ENCODE peak calls at places on chromosomes 12 and 14, in nine cellular contexts. Z is epithelial cell of esophagus; D is pancreas; V is GM23248; K is fibroblast of mammary gland; T is coronary artery; U is small intestine; J is CD4-positive, alpha-beta memory T cell; B is cardiac muscle cell. Y is an unnamed sample.

GRCh38 chr12:95037906-95038305 is 34.4 kb upstream of the NDUFA12 start:
- DNase-seq in U (no peak), D (no peak), B (no peak), Z (no peak), V (no peak), K (no peak), T (no peak), J (no peak), Y (no peak)

GRCh38 chr12:80858356-80858755 is 79.4 kb downstream of the LIN7A start:
- DNase-seq in B (no peak), V (peak), K (no peak), D (no peak), T (no peak), J (no peak), U (no peak), Z (no peak), Y (no peak)

GRCh38 chr14:66495214-66496098 is 9.3 kb downstream of the CCDC196 start:
- DNase-seq in B (peak), K (peak), J (peak), D (peak), T (no peak), Z (peak), U (peak), V (peak), Y (peak)

GRCh38 chr12:52370906-52371608 is 3.8 kb upstream of the KRT85 start:
- DNase-seq in B (no peak), V (peak), U (no peak), J (no peak), T (peak), D (no peak), K (peak), Z (no peak), Y (no peak)

GRCh38 chr14:23910081-23910875 is 43.3 kb upstream of the DHRS4 start:
- DNase-seq in T (no peak), K (peak), D (peak), U (peak), B (peak), J (no peak), V (peak), Z (peak), Y (peak)

GRCh38 chr12:132485619-132486018 is 4.3 kb upstream of the FBRSL1 start:
- DNase-seq in V (no peak), J (no peak), B (no peak), Z (no peak), D (no peak), T (no peak), U (no peak), K (no peak), Y (no peak)

GRCh38 chr12:54046809-54047159 is 6.9 kb upstream of the HOXC4 start:
- DNase-seq in T (no peak), Z (no peak), J (no peak), V (no peak), K (no peak), D (no peak), U (no peak), B (no peak), Y (no peak)

GRCh38 chr12:6122211-6122610 is 2.3 kb downstream of the VWF start:
- DNase-seq in D (no peak), Z (no peak), B (no peak), T (no peak), J (no peak), V (no peak), K (no peak), U (no peak), Y (no peak)

GRCh38 chr12:15278816-15279658 is 43.3 kb upstream of the PTPRO start:
- DNase-seq in T (peak), U (no peak), V (peak), J (no peak), Z (peak), D (peak), B (no peak), K (peak), Y (peak)

GRCh38 chr12:52655720-52656124 is 3.7 kb upstream of the KRT2 start:
- DNase-seq in V (no peak), U (no peak), Z (peak), B (no peak), J (no peak), K (no peak), T (peak), D (peak), Y (peak)

GRCh38 chr12:108730337-108731104 is 797 bp downstream of the CORO1C start:
- DNase-seq in D (peak), J (peak), U (peak), T (peak), Z (peak), K (peak), B (peak), V (peak), Y (peak)

GRCh38 chr14:69464829-69465228 is 19.7 kb upstream of the PLEKHD1 start:
- DNase-seq in K (peak), U (no peak), V (peak), J (no peak), B (no peak), D (no peak), Z (no peak), T (no peak), Y (no peak)

GRCh38 chr14:100374891-100375272 is 51.7 kb downstream of the SLC25A47 start:
- DNase-seq in B (no peak), K (peak), Z (no peak), V (no peak), D (no peak), J (no peak), T (no peak), U (no peak), Y (no peak)

GRCh38 chr12:28787151-28787550 is 361.9 kb upstream of the FAR2 start:
- DNase-seq in J (no peak), D (no peak), T (no peak), K (peak), V (no peak), B (no peak), Z (no peak), U (no peak), Y (no peak)

GRCh38 chr14:82060219-82060618 is 526.6 kb upstream of the SEL1L start:
- DNase-seq in D (no peak), B (no peak), J (no peak), U (no peak), T (no peak), V (no peak), Z (no peak), K (no peak), Y (no peak)

GRCh38 chr12:77152623-77153193 is 87.3 kb upstream of the E2F7 start:
- DNase-seq in B (peak), T (no peak), D (no peak), V (peak), J (no peak), U (peak), Z (peak), K (peak), Y (peak)

GRCh38 chr12:75020068-75020557 is 189.5 kb downstream of the KCNC2 start:
- DNase-seq in D (no peak), K (peak), B (no peak), Z (no peak), T (no peak), J (no peak), U (no peak), V (peak), Y (no peak)

GRCh38 chr12:105257321-105257728 is 21.4 kb upstream of the APPL2 start:
- DNase-seq in D (no peak), U (no peak), Z (peak), T (no peak), B (no peak), V (peak), K (peak), J (no peak), Y (peak)

GRCh38 chr14:64682173-64682710 is 22.0 kb upstream of the PLEKHG3 start:
- DNase-seq in V (peak), B (no peak), K (peak), D (peak), J (no peak), Z (peak), U (peak), T (peak), Y (peak)

GRCh38 chr12:32507559-32508276 is 108.4 kb downstream of the FGD4 start:
- DNase-seq in K (no peak), U (no peak), Z (no peak), J (no peak), T (no peak), B (no peak), V (no peak), D (no peak), Y (no peak)

GRCh38 chr14:68695326-68695768 is 97.5 kb downstream of the ZFP36L1 start:
- DNase-seq in T (peak), U (no peak), B (no peak), D (no peak), J (no peak), K (peak), V (peak), Z (peak), Y (peak)

GRCh38 chr14:46322730-46323425 is 328.7 kb downstream of the RPL10L start:
- DNase-seq in K (no peak), V (no peak), B (no peak), J (no peak), U (no peak), T (no peak), D (no peak), Z (no peak), Y (no peak)

GRCh38 chr14:103519043-103519836 is 3.4 kb downstream of the CKB start:
- DNase-seq in Z (no peak), B (no peak), V (peak), D (no peak), T (peak), U (no peak), K (no peak), J (no peak), Y (no peak)

GRCh38 chr14:73723799-73724621 is 9.8 kb upstream of the PNMA1 start:
- DNase-seq in Z (peak), D (no peak), V (peak), B (no peak), J (no peak), U (no peak), K (peak), T (peak), Y (peak)

GRCh38 chr14:76742961-76743360 is 18.3 kb upstream of the VASH1 start:
- DNase-seq in V (no peak), D (no peak), K (no peak), J (no peak), B (no peak), U (no peak), T (no peak), Z (no peak), Y (peak)

GRCh38 chr12:93964936-93965335 is 183.4 kb upstream of the PLXNC1 start:
- DNase-seq in V (no peak), U (no peak), D (no peak), Z (no peak), K (no peak), T (no peak), B (no peak), J (no peak), Y (no peak)

GRCh38 chr14:86450075-86450474 is 920.1 kb downstream of the FLRT2 start:
- DNase-seq in K (no peak), B (no peak), D (no peak), U (no peak), V (no peak), T (no peak), Z (no peak), J (no peak), Y (no peak)

GRCh38 chr12:68368332-68368731 is 36.2 kb upstream of the MDM1 start:
- DNase-seq in T (no peak), D (no peak), V (peak), Z (no peak), K (peak), J (no peak), U (no peak), B (no peak), Y (no peak)

GRCh38 chr14:105313381-105314286 is 914 bp upstream of the PACS2 start:
- DNase-seq in J (peak), B (peak), D (peak), K (no peak), U (peak), Z (no peak), V (peak), T (no peak), Y (no peak)

GRCh38 chr14:58362798-58363412 is 32.8 kb upstream of the TOMM20L start:
- DNase-seq in T (no peak), K (peak), D (no peak), V (peak), J (no peak), B (peak), U (peak), Z (peak), Y (peak)

GRCh38 chr12:13200841-13201240 is 4.3 kb downstream of the EMP1 start:
- DNase-seq in T (no peak), V (peak), B (no peak), Z (no peak), U (no peak), K (no peak), D (no peak), J (no peak), Y (no peak)
- H3K4me3 ChIP-seq in T (peak), V (peak), B (no peak), Z (no peak), U (no peak), K (peak), D (no peak), J (no peak), Y (no peak)

GRCh38 chr12:124457287-124458219 is 109.9 kb downstream of the NCOR2 start:
- DNase-seq in U (peak), B (no peak), V (peak), T (peak), D (no peak), K (peak), Z (no peak), J (peak), Y (no peak)
- H3K4me3 ChIP-seq in U (no peak), B (no peak), V (peak), T (peak), D (peak), K (no peak), Z (no peak), J (peak), Y (no peak)

DNA sequence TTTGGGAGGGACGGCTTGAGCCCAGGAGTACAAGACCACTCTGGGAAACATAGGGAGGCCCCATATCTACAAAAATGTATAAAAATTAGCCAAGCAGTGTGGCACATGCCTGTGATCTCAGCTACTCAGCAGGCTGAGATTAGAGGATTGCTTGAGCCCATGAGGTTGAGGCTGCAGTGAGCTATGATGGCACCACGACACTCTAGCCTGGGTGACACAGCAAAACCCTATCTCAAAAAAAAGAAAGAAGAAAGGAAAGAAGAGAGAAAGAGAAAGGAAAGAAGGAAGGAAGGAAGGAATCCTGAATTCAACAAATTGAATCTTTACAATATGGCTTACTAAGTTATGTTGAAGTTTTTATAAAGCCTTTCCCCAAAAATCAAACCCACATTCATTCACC is 2.1 kb downstream of the KIF21A start:
- DNase-seq in K (no peak), T (no peak), U (no peak), V (no peak), J (no peak), D (no peak), B (peak), Z (no peak), Y (no peak)
- H3K4me3 ChIP-seq in K (no peak), T (no peak), U (no peak), V (no peak), J (no peak), D (no peak), B (peak), Z (peak), Y (no peak)

GRCh38 chr12:117863004-117863709 is 105.6 kb downstream of the KSR2 start:
- DNase-seq in J (no peak), T (no peak), D (no peak), V (peak), B (no peak), Z (peak), K (peak), U (no peak), Y (peak)

GRCh38 chr12:117865505-117865904 is 103.3 kb downstream of the KSR2 start:
- DNase-seq in Z (no peak), K (no peak), V (no peak), B (no peak), J (no peak), U (no peak), T (no peak), D (no peak), Y (no peak)

GRCh38 chr12:117857632-117858274 is 111.0 kb downstream of the KSR2 start:
- DNase-seq in J (no peak), Z (peak), B (peak), T (no peak), D (peak), V (peak), K (peak), U (peak), Y (peak)

GRCh38 chr12:117860111-117860510 is 108.7 kb downstream of the KSR2 start:
- DNase-seq in T (no peak), B (no peak), Z (no peak), J (no peak), U (no peak), K (no peak), D (no peak), V (no peak), Y (no peak)

DNA sequence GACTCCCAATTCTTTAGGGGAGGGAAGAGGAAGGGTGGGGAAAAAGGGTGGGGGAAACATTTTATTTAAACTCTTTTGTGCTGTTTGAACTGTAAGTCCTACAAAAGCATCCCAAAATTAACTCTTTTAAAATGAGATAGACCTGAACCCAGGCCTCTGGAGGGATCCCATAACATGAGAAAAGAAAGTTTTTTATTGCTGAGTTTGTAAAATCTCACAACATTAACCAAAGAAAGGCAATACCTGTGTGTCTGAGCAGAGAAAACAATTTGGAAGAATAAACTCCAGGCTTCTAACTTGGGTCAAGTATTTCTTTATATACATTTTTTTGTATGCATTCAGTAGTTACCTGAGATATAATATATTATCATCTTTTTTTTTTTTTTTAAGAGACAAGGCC is 107.1 kb downstream of the KSR2 start:
- DNase-seq in U (no peak), K (no peak), J (no peak), D (no peak), V (no peak), Z (no peak), B (no peak), T (no peak), Y (no peak)
- H3K4me3 ChIP-seq in U (no peak), K (no peak), J (no peak), D (no peak), V (no peak), Z (no peak), B (no peak), T (no peak), Y (no peak)

DNA sequence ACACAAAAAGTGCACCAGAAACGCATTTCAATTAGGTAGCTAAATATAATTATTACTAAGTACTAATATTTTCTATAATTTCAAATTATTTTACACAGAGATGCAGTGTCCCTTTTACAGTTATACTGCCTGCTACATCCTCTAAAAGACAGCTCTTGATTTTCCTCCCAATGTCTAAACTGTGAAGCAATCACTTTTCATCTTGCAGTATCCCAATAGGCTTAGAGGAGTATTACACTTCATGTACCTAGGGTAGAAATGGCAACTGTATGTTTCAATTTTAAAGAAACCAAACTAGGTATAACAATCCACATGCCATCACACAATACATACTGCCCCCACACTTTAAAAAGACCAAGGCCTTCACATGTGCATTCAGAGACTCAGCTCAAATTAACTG is 7.3 kb downstream of the RSRC2 start:
- DNase-seq in J (no peak), U (no peak), K (no peak), V (peak), D (no peak), Z (no peak), T (no peak), B (no peak), Y (no peak)
- H3K4me3 ChIP-seq in J (no peak), U (no peak), K (no peak), V (no peak), D (no peak), Z (no peak), T (no peak), B (no peak), Y (no peak)